ENCODE peak calls at places on chromosomes 4 and X, in ten cellular contexts. D, K, Q, X, B, I, U, S, E and A are unnamed samples.

GRCh38 chrX:153642655-153643430 is 4.2 kb upstream of the DUSP9 start:
- DNase-seq in D (no peak), I (no peak), Q (no peak), S (peak), U (no peak), E (no peak), B (no peak), K (peak), X (no peak), A (peak)

GRCh38 chr4:1967512-1968149 is 41.1 kb downstream of the NELFA start:
- DNase-seq in S (peak), Q (no peak), E (no peak), B (no peak), U (peak), X (no peak), K (no peak), I (no peak), D (peak), A (no peak)

GRCh38 chrX:39398215-39398972 is 597.1 kb downstream of the MID1IP1 start:
- DNase-seq in U (no peak), Q (no peak), K (no peak), E (no peak), X (no peak), D (no peak), B (no peak), I (no peak), S (no peak), A (no peak)

GRCh38 chrX:18871161-18871880 is 112.6 kb downstream of the PHKA2 start:
- DNase-seq in Q (no peak), S (no peak), X (peak), I (no peak), K (no peak), B (no peak), U (peak), D (peak), E (no peak), A (no peak)

GRCh38 chr4:186021461-186022167 is 47.3 kb upstream of the TLR3 start:
- DNase-seq in U (peak), I (peak), Q (no peak), D (peak), X (peak), E (no peak), K (peak), B (peak), S (no peak), A (no peak)

GRCh38 chr4:147494301-147494700 is 13.4 kb downstream of the EDNRA start:
- DNase-seq in B (no peak), D (no peak), Q (no peak), E (no peak), K (no peak), S (no peak), I (no peak), X (no peak), U (no peak), A (no peak)

GRCh38 chr4:80196259-80197131 is 808 bp upstream of the PRDM8 start:
- DNase-seq in S (no peak), K (no peak), Q (no peak), I (no peak), E (no peak), X (no peak), D (no peak), U (no peak), B (no peak), A (no peak)

GRCh38 chrX:153526040-153526439 is 8.6 kb downstream of the ATP2B3 start:
- DNase-seq in B (no peak), S (no peak), U (no peak), Q (no peak), I (no peak), X (no peak), D (no peak), E (no peak), K (no peak), A (no peak)

GRCh38 chr4:142549726-142550463 is 296.2 kb downstream of the INPP4B start:
- DNase-seq in D (peak), X (peak), S (no peak), K (no peak), I (no peak), Q (no peak), B (no peak), U (no peak), E (no peak), A (peak)

GRCh38 chr4:110869114-110869513 is 246.2 kb upstream of the PITX2 start:
- DNase-seq in Q (no peak), U (peak), D (peak), X (peak), I (no peak), S (no peak), E (no peak), K (no peak), B (no peak), A (no peak)

GRCh38 chr4:93759506-93759905 is 69.0 kb upstream of the ATOH1 start:
- DNase-seq in X (no peak), Q (no peak), B (no peak), K (no peak), U (no peak), I (no peak), E (no peak), S (no peak), D (no peak), A (no peak)

GRCh38 chr4:18020145-18020670 is 1.3 kb downstream of the LCORL start:
- DNase-seq in X (peak), Q (peak), K (no peak), D (peak), I (no peak), B (peak), E (no peak), S (no peak), U (peak), A (no peak)

GRCh38 chr4:127698789-127699200 is 31.4 kb upstream of the SLC25A31 start:
- DNase-seq in I (no peak), E (no peak), D (peak), U (peak), Q (no peak), K (peak), X (peak), B (peak), S (no peak), A (no peak)

GRCh38 chr4:171308661-171309060 is 504.5 kb upstream of the GALNTL6 start:
- DNase-seq in S (no peak), E (no peak), Q (no peak), K (no peak), B (no peak), D (no peak), I (no peak), U (no peak), X (no peak), A (no peak)

GRCh38 chr4:105230287-105230686 is 83.6 kb downstream of the TET2 start:
- DNase-seq in E (no peak), D (no peak), X (no peak), K (no peak), Q (no peak), B (no peak), S (no peak), U (no peak), I (no peak), A (no peak)

GRCh38 chr4:64368741-64369140 is 40.5 kb downstream of the TECRL start:
- DNase-seq in S (no peak), K (no peak), U (no peak), D (no peak), X (no peak), B (no peak), Q (no peak), E (no peak), I (no peak), A (no peak)

GRCh38 chr4:122212880-122213279 is 60.7 kb downstream of the BLTP1 start:
- DNase-seq in Q (no peak), E (no peak), X (no peak), I (no peak), S (no peak), K (no peak), D (no peak), U (peak), B (no peak), A (no peak)

GRCh38 chrX:82764521-82764920 is 743.6 kb upstream of the POU3F4 start:
- DNase-seq in K (no peak), X (no peak), S (no peak), I (no peak), D (no peak), E (no peak), B (no peak), U (no peak), Q (no peak), A (no peak)

GRCh38 chr4:184383497-184384055 is 90.8 kb downstream of the IRF2 start:
- DNase-seq in X (peak), E (peak), D (peak), Q (peak), S (no peak), B (no peak), I (no peak), K (peak), U (peak), A (peak)

GRCh38 chr4:49018718-49019295 is 32.7 kb downstream of the CWH43 start:
- DNase-seq in I (no peak), E (no peak), D (no peak), U (no peak), S (no peak), X (no peak), K (no peak), B (no peak), Q (no peak), A (no peak)

GRCh38 chr4:25440478-25441030 is 63.5 kb downstream of the ANAPC4 start:
- DNase-seq in D (peak), U (no peak), I (no peak), E (no peak), X (peak), Q (no peak), K (peak), B (no peak), S (no peak), A (no peak)

GRCh38 chrX:21926527-21927278 is 13.8 kb upstream of the SMS start:
- DNase-seq in E (no peak), X (peak), S (no peak), I (no peak), Q (no peak), U (peak), B (peak), D (peak), K (no peak), A (no peak)

GRCh38 chrX:24629701-24630100 is 17.4 kb downstream of the PCYT1B start:
- DNase-seq in B (no peak), U (no peak), K (no peak), D (no peak), E (no peak), I (no peak), Q (no peak), S (no peak), X (no peak), A (no peak)

GRCh38 chrX:37796805-37797204 is 16.9 kb downstream of the CYBB start:
- DNase-seq in S (peak), I (no peak), X (no peak), U (no peak), E (peak), K (peak), Q (peak), D (no peak), B (no peak), A (no peak)

GRCh38 chrX:98380106-98380505 is 1496.4 kb downstream of the RPA4 start:
- DNase-seq in K (no peak), Q (no peak), E (no peak), U (no peak), X (no peak), B (no peak), D (no peak), S (no peak), I (no peak), A (no peak)

GRCh38 chr4:172997217-172997609 is 171.4 kb upstream of the GALNT7 start:
- DNase-seq in Q (no peak), S (no peak), E (no peak), U (no peak), B (no peak), X (no peak), K (no peak), D (no peak), I (no peak), A (no peak)

GRCh38 chr4:166594326-166594946 is 639.9 kb downstream of the SPOCK3 start:
- DNase-seq in E (no peak), B (peak), D (peak), I (no peak), X (peak), K (peak), U (peak), Q (peak), S (no peak), A (no peak)
- TF ChIP-seq CTCF in E (no peak), B (peak), D (peak), I (no peak), X (peak), K (no peak), U (peak), Q (peak), S (no peak), A (peak)

GRCh38 chr4:88827442-88827841 is 129.8 kb upstream of the NAP1L5 start:
- DNase-seq in E (no peak), K (no peak), S (no peak), Q (no peak), I (no peak), B (no peak), D (no peak), X (no peak), U (no peak), A (no peak)

GRCh38 chr4:88828846-88829245 is 131.2 kb upstream of the NAP1L5 start:
- DNase-seq in S (no peak), I (no peak), Q (no peak), B (no peak), E (no peak), X (peak), U (peak), K (no peak), D (peak), A (no peak)

GRCh38 chr4:88830576-88830975 is 132.9 kb upstream of the NAP1L5 start:
- DNase-seq in I (no peak), X (no peak), B (no peak), E (no peak), Q (no peak), D (no peak), U (no peak), S (no peak), K (no peak), A (no peak)

GRCh38 chr4:88831063-88831462 is 133.4 kb upstream of the NAP1L5 start:
- DNase-seq in D (no peak), S (no peak), X (no peak), U (no peak), Q (no peak), I (no peak), E (no peak), B (no peak), K (no peak), A (no peak)
- TF ChIP-seq CTCF in D (no peak), S (no peak), X (no peak), U (no peak), Q (no peak), I (no peak), E (no peak), B (no peak), K (no peak), A (no peak)

GRCh38 chr4:81472249-81473085 is 760 bp upstream of the RASGEF1B start:
- DNase-seq in B (peak), S (peak), I (no peak), U (peak), K (peak), D (peak), X (peak), E (peak), Q (peak), A (no peak)
- TF ChIP-seq CTCF in B (no peak), S (peak), I (no peak), U (peak), K (peak), D (peak), X (no peak), E (no peak), Q (peak), A (no peak)

GRCh38 chr4:149910604-149911367 is 95.1 kb upstream of the IQCM start:
- DNase-seq in K (no peak), E (no peak), B (no peak), X (peak), Q (peak), D (no peak), U (peak), S (no peak), I (no peak), A (no peak)

GRCh38 chr4:149911371-149911770 is 95.7 kb upstream of the IQCM start:
- DNase-seq in U (no peak), I (no peak), X (no peak), K (no peak), E (no peak), D (no peak), Q (no peak), B (no peak), S (no peak), A (no peak)

GRCh38 chr4:149911995-149912394 is 96.4 kb upstream of the IQCM start:
- DNase-seq in Q (no peak), B (no peak), D (no peak), U (no peak), I (no peak), K (no peak), S (no peak), E (no peak), X (no peak), A (no peak)

GRCh38 chr4:149914101-149914500 is 98.5 kb upstream of the IQCM start:
- DNase-seq in U (no peak), B (no peak), K (no peak), I (no peak), D (no peak), Q (no peak), E (no peak), S (no peak), X (no peak), A (no peak)

DNA sequence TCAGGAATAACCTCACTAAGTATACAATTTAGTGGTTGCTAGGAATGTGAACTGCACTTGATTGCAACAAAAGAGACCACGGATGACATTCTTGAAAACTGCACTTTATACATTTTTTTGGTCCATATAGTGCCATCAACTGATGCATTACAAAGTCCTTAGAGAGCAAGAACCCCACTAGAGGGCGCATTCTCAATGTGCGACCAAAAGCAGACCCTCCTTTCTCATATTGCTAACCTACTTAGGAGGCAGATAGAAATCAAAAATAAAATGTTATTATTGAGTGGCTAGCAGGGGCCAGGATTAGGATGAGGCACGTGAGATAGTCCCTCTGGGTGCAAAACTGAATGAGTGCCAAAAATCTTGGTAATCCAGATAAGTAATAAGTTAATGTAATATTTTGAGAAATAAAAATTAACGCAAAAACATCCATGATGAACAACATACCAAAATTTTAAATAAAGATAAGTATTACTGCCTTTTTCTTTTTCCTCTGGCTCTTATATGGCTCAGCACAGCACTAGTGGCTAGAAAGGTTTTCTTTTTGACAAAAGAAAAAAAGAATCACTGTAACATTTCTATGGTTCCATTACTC is 99.0 kb upstream of the IQCM start:
- DNase-seq in E (no peak), X (peak), K (peak), S (no peak), B (peak), U (peak), D (peak), Q (peak), I (no peak), A (no peak)
- TF ChIP-seq CTCF in E (peak), X (peak), K (peak), S (no peak), B (peak), U (peak), D (peak), Q (peak), I (peak), A (peak)

DNA sequence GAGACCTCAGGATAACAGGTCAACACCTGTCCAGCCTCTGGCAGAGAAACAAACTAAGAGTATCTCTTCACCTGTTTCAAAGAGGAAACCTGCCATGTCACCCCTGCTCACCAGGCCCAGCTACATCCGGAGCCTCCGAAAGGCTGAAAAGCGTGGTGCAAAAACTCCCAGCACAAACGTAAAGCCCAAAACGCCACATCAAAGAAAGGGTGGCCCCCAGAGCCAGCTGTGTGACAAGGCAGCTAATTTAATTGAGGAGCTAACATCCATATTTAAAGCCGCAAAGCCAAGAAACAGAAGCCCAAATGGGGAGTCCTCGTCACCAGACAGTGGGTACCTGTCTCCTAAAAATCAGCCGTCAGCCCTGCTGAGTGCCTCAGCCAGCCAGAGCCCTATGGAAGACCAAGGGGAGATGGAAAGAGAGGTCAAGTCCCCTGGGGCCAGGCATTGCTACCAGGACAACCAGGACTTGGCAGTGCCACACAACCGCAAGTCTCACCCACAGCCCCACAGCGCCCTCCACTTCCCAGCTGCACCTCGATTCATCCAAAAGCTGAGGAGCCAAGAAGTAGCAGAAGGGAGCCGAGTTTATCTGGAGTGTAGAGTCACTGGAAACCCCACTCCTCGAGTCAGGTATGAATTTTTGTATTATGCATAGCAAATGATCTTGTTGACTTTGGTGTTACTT is 15.1 kb downstream of the PALLD start:
- DNase-seq in B (no peak), D (no peak), I (no peak), K (no peak), X (no peak), U (no peak), S (peak), E (no peak), Q (no peak), A (no peak)
- TF ChIP-seq CTCF in B (no peak), D (no peak), I (no peak), K (no peak), X (no peak), U (no peak), S (no peak), E (no peak), Q (no peak), A (no peak)

DNA sequence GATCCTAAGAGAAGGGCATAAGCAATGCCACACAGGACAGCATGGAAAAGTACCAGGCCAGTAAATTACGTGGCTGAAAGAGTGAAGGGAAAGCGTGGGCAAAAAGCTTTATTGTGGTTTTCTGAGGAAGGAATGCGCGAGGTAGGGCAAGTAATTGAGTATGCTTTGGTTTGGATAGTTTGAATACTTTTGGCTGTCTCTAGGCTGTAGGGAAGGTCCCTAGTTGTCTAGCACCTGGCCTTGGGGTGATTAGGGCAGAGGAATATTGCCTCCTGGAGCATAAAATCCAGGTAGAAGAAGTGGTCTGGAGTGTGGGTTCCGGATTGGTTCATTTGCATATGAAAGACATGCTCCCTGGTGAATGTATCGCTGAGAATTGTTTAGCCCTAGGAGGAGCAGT is 46.4 kb upstream of the NALF2 start:
- DNase-seq in E (no peak), S (no peak), X (no peak), I (no peak), Q (no peak), K (no peak), U (no peak), D (no peak), B (no peak), A (no peak)
- TF ChIP-seq CTCF in E (no peak), S (no peak), X (no peak), I (no peak), Q (no peak), K (no peak), U (no peak), D (no peak), B (no peak), A (no peak)

GRCh38 chrX:86002076-86002896 is 45.1 kb downstream of the CHM start:
- DNase-seq in D (peak), I (no peak), Q (peak), B (no peak), S (peak), K (no peak), U (peak), X (peak), E (no peak), A (peak)
- TF ChIP-seq CTCF in D (no peak), I (no peak), Q (no peak), B (no peak), S (no peak), K (no peak), U (no peak), X (no peak), E (no peak), A (no peak)